ENCODE peak calls at places on chromosomes 3 and 15, in eight cellular contexts. D is stomach, K is transverse colon, O is sigmoid colon, T is K562, J is A549, V is upper lobe of left lung, L is tibial nerve. C is an unnamed sample.

GRCh38 chr3:25444273-25444672 is 16.2 kb downstream of the RARB start:
- DNase-seq in D (no peak), K (no peak), O (no peak), T (no peak), J (no peak), V (no peak), L (no peak), C (no peak)

GRCh38 chr3:124627501-124627908 is 102.7 kb upstream of the UMPS start:
- DNase-seq in D (peak), K (no peak), O (no peak), T (peak), J (no peak), V (no peak), L (no peak), C (no peak)

GRCh38 chr15:85030301-85031049 is 48.8 kb downstream of the PDE8A start:
- DNase-seq in D (no peak), K (no peak), O (no peak), T (no peak), J (no peak), V (no peak), L (no peak), C (no peak)

GRCh38 chr3:36932979-36933378 is 11.9 kb downstream of the TRANK1 start:
- DNase-seq in D (no peak), K (no peak), O (no peak), T (no peak), J (no peak), V (no peak), L (no peak), C (no peak)

GRCh38 chr3:46865034-46865507 is 1.8 kb upstream of the MYL3 start:
- DNase-seq in D (no peak), K (no peak), O (peak), T (no peak), J (no peak), V (peak), L (no peak), C (peak)

GRCh38 chr3:107973152-107973551 is 117.7 kb downstream of the CD47 start:
- DNase-seq in D (no peak), K (no peak), O (no peak), T (no peak), J (no peak), V (no peak), L (no peak), C (no peak)

GRCh38 chr15:92409006-92409405 is 15.3 kb downstream of the ST8SIA2 start:
- DNase-seq in D (no peak), K (no peak), O (no peak), T (no peak), J (no peak), V (no peak), L (no peak), C (no peak)

GRCh38 chr3:138960417-138960852 is 13.4 kb downstream of the FOXL2NB start:
- DNase-seq in D (no peak), K (no peak), O (no peak), T (no peak), J (no peak), V (no peak), L (no peak), C (peak)

GRCh38 chr15:25246641-25247417 is 192.0 kb downstream of the UBE3A start:
- DNase-seq in D (peak), K (peak), O (peak), T (no peak), J (no peak), V (peak), L (no peak), C (peak)

GRCh38 chr3:32780735-32781210 is 37.0 kb upstream of the TRIM71 start:
- DNase-seq in D (peak), K (peak), O (peak), T (peak), J (no peak), V (peak), L (no peak), C (peak)

GRCh38 chr3:123322866-123323265 is 121.1 kb downstream of the SEC22A start:
- DNase-seq in D (no peak), K (no peak), O (no peak), T (no peak), J (no peak), V (no peak), L (no peak), C (no peak)

GRCh38 chr15:82571722-82572222 is 31.5 kb upstream of the RPS17 start:
- DNase-seq in D (peak), K (peak), O (peak), T (peak), J (no peak), V (peak), L (peak), C (peak)
- TF ChIP-seq EP300 in D (no peak), K (no peak), O (peak), T (no peak), J (no peak), V (no peak), L (peak), C (no peak)

GRCh38 chr3:129428382-129429079 is at the start of gene EFCAB12:
- DNase-seq in D (peak), K (peak), O (peak), T (peak), J (peak), V (peak), L (peak), C (peak)
- TF ChIP-seq POLR2A in D (no peak), K (peak), O (no peak), T (peak), J (no peak), V (peak), L (no peak), C (no peak)

DNA sequence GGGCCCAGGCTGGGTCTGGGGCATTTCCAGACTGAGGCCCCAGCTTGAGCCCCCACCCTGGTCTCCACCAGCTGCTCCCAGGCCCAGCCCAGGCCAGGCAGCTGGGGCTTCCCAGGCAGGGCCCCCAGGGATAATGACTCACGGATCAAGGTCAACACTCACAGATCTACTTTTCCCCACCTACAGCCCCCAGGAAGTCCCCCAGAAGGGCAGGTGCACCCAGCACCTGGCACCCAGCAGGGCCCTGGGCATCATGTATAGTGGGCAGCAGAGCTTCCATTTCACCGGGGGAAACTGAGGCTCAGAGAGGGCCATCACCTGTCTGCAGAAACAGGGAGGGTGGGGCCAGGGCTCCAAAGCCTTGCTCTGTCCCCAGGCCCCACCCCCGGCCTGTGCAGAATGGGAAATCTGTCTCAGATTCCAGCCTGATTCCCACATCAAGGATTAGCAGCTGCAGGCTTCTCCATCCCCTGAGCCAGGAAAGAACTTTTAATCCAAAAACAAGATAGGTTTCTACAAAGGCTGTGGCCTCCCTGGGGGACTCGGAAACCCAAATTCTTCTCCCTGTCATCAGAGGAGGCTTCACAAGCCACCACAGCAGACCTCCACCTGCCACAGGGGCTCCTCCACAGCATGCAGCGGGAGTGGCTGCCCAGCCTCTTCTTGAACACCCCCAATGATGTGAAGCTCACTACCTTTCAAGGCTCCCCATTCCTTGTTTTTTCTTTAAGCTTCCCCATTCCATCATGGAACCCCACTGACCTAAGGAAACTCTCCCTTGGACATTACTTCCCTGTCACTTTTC is 49.8 kb downstream of the IQSEC1 start:
- DNase-seq in D (no peak), K (no peak), O (no peak), T (no peak), J (peak), V (no peak), L (no peak), C (no peak)
- TF ChIP-seq EP300 in D (no peak), K (no peak), O (no peak), T (no peak), J (no peak), V (no peak), L (no peak), C (no peak)

GRCh38 chr15:41932511-41932910 is 38.7 kb upstream of the SPTBN5 start:
- DNase-seq in D (no peak), K (no peak), O (no peak), T (no peak), J (no peak), V (no peak), L (no peak), C (no peak)
- TF ChIP-seq POLR2A in D (no peak), K (no peak), O (no peak), T (no peak), J (no peak), V (no peak), L (no peak), C (no peak)

GRCh38 chr15:31740203-31740602 is 290.1 kb upstream of the CHRNA7 start:
- DNase-seq in D (no peak), K (no peak), O (no peak), T (no peak), J (no peak), V (no peak), L (no peak), C (no peak)
- TF ChIP-seq EP300 in D (no peak), K (no peak), O (no peak), T (no peak), J (no peak), V (no peak), L (no peak), C (no peak)

DNA sequence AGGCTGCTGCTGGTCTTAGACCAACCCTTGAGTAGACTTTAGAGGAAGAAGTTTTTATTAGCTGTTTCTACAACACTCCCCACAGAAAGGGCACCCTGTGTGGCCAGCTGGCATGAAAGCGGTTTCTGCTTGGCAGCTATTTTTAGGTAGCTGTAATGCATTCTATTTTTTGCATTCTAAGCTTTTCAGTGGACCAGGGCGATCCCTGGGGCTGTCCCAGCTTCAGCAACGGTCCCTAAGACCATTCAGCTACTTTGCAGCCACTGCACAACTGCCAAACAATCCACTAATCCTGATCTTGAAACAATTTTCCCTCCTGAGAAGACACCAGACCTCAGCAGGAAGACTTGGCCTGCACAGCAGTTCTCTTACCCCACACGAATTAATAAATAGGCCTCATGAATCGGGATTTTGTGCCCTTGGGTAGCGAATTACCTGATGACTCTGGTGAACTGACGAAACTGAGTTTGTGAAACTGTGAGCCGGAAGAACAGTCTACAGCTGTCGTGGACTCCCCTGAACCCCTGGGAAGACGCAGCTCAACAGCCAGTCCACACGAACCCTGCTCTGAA is 14.6 kb upstream of the TFRC start:
- DNase-seq in D (peak), K (peak), O (peak), T (no peak), J (no peak), V (peak), L (no peak), C (no peak)
- TF ChIP-seq POLR2A in D (no peak), K (no peak), O (no peak), T (no peak), J (no peak), V (peak), L (no peak), C (no peak)

GRCh38 chr3:48694610-48695051 is 8.9 kb upstream of the NCKIPSD start:
- DNase-seq in D (peak), K (peak), O (peak), T (no peak), J (no peak), V (peak), L (peak), C (peak)
- TF ChIP-seq EP300 in D (no peak), K (no peak), O (no peak), T (no peak), J (no peak), V (no peak), L (peak), C (no peak)

C was measured in ovary.